ENCODE peak calls at places on chromosome 12, in nine cellular contexts. H, K, V, W, L, I, N, P and O are unnamed samples. For H3K9me3, the result is how much of the 10 kb centered on the place peaks cover.

GRCh38 chr12:49503674-49504180 is 35.1 kb upstream of the KCNH3 start:
- DNase-seq in H (peak), K (no peak), L (peak), N (peak), V (no peak), P (no peak), W (peak), I (no peak), O (peak)

GRCh38 chr12:49825971-49826421 is 2.2 kb downstream of the NCKAP5L start:
- DNase-seq in K (no peak), I (no peak), N (no peak), H (peak), P (no peak), W (no peak), V (no peak), L (no peak), O (no peak)

GRCh38 chr12:107375231-107375630 is 281.9 kb upstream of the CRY1 start:
- DNase-seq in K (no peak), H (no peak), W (no peak), L (no peak), I (no peak), N (no peak), V (no peak), P (no peak), O (no peak)

GRCh38 chr12:76450690-76451089 is 102.5 kb upstream of the BBS10 start:
- DNase-seq in P (no peak), L (no peak), I (no peak), H (peak), W (no peak), V (no peak), K (no peak), N (no peak), O (no peak)

GRCh38 chr12:44317651-44318126 is 481.8 kb downstream of the TMEM117 start:
- DNase-seq in N (no peak), I (no peak), H (peak), L (no peak), V (no peak), W (no peak), P (no peak), K (no peak), O (peak)

GRCh38 chr12:62629413-62629812 is 162.8 kb downstream of the MON2 start:
- DNase-seq in H (no peak), I (no peak), W (no peak), K (no peak), L (no peak), N (no peak), P (no peak), V (no peak), O (no peak)

GRCh38 chr12:49094104-49094948 is at the start of gene DHH:
- DNase-seq in V (peak), W (no peak), I (no peak), N (peak), K (peak), L (peak), P (peak), H (no peak), O (no peak)

GRCh38 chr12:118651487-118651886 is 275.1 kb downstream of the SUDS3 start:
- DNase-seq in N (no peak), H (no peak), I (no peak), W (no peak), K (no peak), V (no peak), L (no peak), P (no peak), O (no peak)

GRCh38 chr12:105935981-105936380 is 202.8 kb downstream of the NUAK1 start:
- DNase-seq in P (no peak), V (no peak), H (peak), I (no peak), N (no peak), L (no peak), W (no peak), K (no peak), O (no peak)

GRCh38 chr12:25884024-25884919 is 74.2 kb upstream of the RASSF8 start:
- DNase-seq in H (no peak), W (no peak), V (no peak), L (no peak), I (no peak), K (no peak), N (no peak), P (no peak), O (no peak)

GRCh38 chr12:129844662-129845061 is 59.2 kb downstream of the TMEM132D start:
- DNase-seq in P (no peak), N (no peak), H (peak), I (no peak), K (no peak), L (no peak), W (no peak), V (no peak), O (no peak)

GRCh38 chr12:109998241-109998903 is 858 bp upstream of the ANKRD13A start:
- DNase-seq in I (no peak), N (no peak), V (no peak), W (no peak), K (no peak), H (no peak), P (no peak), L (no peak), O (no peak)

GRCh38 chr12:122917508-122918227 is 21.7 kb upstream of the VPS37B start:
- DNase-seq in H (peak), W (peak), I (no peak), N (peak), L (peak), K (peak), P (peak), V (peak), O (no peak)

GRCh38 chr12:70692681-70693288 is 55.6 kb upstream of the PTPRB start:
- DNase-seq in I (no peak), W (no peak), N (no peak), P (no peak), V (no peak), H (peak), K (no peak), L (no peak), O (no peak)

GRCh38 chr12:3810540-3810939 is 57.6 kb upstream of the CRACR2A start:
- DNase-seq in H (no peak), N (no peak), W (no peak), P (no peak), L (no peak), V (no peak), I (no peak), K (no peak), O (no peak)

GRCh38 chr12:19440019-19440858 is 947 bp downstream of the AEBP2 start:
- DNase-seq in P (peak), H (peak), K (peak), V (peak), I (peak), W (peak), L (peak), N (peak), O (no peak)

GRCh38 chr12:22459872-22460490 is 84.4 kb downstream of the C2CD5 start:
- DNase-seq in V (no peak), L (peak), I (no peak), N (no peak), K (no peak), P (no peak), H (peak), W (no peak), O (no peak)

GRCh38 chr12:2295941-2296461 is 243.2 kb downstream of the CACNA1C start:
- DNase-seq in W (no peak), I (no peak), H (peak), L (no peak), V (no peak), P (no peak), K (no peak), N (no peak), O (peak)

GRCh38 chr12:18897816-18898215 is 159.9 kb downstream of the CAPZA3 start:
- DNase-seq in W (no peak), L (no peak), K (no peak), P (no peak), I (no peak), H (no peak), V (no peak), N (no peak), O (no peak)

GRCh38 chr12:26938660-26939185 is 453 bp downstream of the FGFR1OP2 start:
- DNase-seq in L (no peak), W (peak), I (no peak), H (no peak), N (no peak), V (no peak), K (no peak), P (no peak), O (no peak)

GRCh38 chr12:53102883-53103807 is at the start of gene SOAT2:
- DNase-seq in H (no peak), V (no peak), W (peak), I (no peak), K (no peak), N (no peak), P (no peak), L (no peak), O (no peak)

GRCh38 chr12:6821674-6822433 is at the start of gene GPR162:
- DNase-seq in L (peak), V (peak), W (no peak), I (peak), P (peak), N (peak), H (peak), K (peak), O (no peak)

GRCh38 chr12:54786081-54786480 is 68.2 kb upstream of the MUCL1 start:
- DNase-seq in N (no peak), P (no peak), K (no peak), V (no peak), I (no peak), L (no peak), W (no peak), H (no peak), O (no peak)

GRCh38 chr12:52235001-52235760 is 2.1 kb downstream of the KRT7 start:
- DNase-seq in I (no peak), W (no peak), N (no peak), P (no peak), H (no peak), V (no peak), L (no peak), K (no peak), O (no peak)

GRCh38 chr12:67366530-67367196 is 97.5 kb downstream of the CAND1 start:
- DNase-seq in N (no peak), K (no peak), P (no peak), W (no peak), V (no peak), H (peak), I (no peak), L (no peak), O (peak)

GRCh38 chr12:68619541-68619940 is 8.8 kb downstream of the RAP1B start:
- DNase-seq in V (no peak), L (no peak), N (no peak), I (no peak), K (no peak), H (no peak), W (no peak), P (no peak), O (no peak)

GRCh38 chr12:69900720-69901131 is 75.7 kb downstream of the MYRFL start:
- DNase-seq in L (peak), H (peak), K (peak), I (peak), W (peak), N (peak), P (peak), V (peak), O (no peak)

GRCh38 chr12:64678835-64679234 is 68.5 kb downstream of the RASSF3 start:
- DNase-seq in V (no peak), H (no peak), P (no peak), L (no peak), K (no peak), W (no peak), N (no peak), I (no peak), O (no peak)

GRCh38 chr12:98002887-98003493 is 512.4 kb upstream of the TMPO start:
- DNase-seq in N (peak), I (no peak), V (no peak), P (no peak), L (peak), K (no peak), W (peak), H (peak), O (no peak)
- TF ChIP-seq CTCF in N (peak), I (no peak), V (peak), P (peak), L (no peak), K (no peak), W (no peak), H (peak), O (peak)

GRCh38 chr12:47238665-47239064 is 158.9 kb upstream of the AMIGO2 start:
- DNase-seq in L (no peak), V (no peak), K (no peak), P (no peak), H (peak), N (no peak), I (no peak), W (no peak), O (no peak)
- H3K9me3 ChIP-seq in L (under half), V (under half), K (under half), P (under half), H (under half), N (under half), I (under half), W (under half), O (under half)

GRCh38 chr12:5163661-5164060 is 120.0 kb downstream of the KCNA5 start:
- DNase-seq in K (no peak), H (peak), P (no peak), V (no peak), W (no peak), L (no peak), N (no peak), I (no peak), O (no peak)

GRCh38 chr12:5165296-5165970 is 121.8 kb downstream of the KCNA5 start:
- DNase-seq in W (no peak), P (no peak), I (no peak), V (no peak), K (no peak), L (no peak), H (no peak), N (no peak), O (no peak)

GRCh38 chr12:5170894-5171293 is 127.2 kb downstream of the KCNA5 start:
- DNase-seq in K (no peak), I (no peak), N (no peak), P (no peak), H (no peak), W (no peak), V (no peak), L (no peak), O (no peak)

GRCh38 chr12:5168148-5168547 is 124.5 kb downstream of the KCNA5 start:
- DNase-seq in N (no peak), H (no peak), P (no peak), V (no peak), K (no peak), W (no peak), L (no peak), I (no peak), O (no peak)

DNA sequence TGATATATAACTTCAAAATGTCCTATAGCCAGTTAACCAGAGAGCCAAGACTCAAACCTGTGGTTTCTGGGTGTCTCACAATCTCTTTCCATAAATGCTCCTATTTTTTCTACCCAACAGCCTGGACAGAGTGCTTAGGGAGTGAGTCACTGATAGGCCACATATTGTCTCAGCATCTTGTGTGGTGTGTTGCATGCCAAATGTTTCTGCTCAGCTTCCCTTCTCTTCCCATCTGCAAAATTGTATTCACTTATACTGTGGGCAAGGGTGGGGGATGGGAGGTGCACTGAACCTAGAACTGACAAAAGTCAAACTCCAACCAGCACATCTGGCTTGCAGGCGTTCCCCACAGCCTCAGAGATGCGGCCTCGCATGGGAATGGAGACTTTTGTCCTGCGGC is 123.3 kb downstream of the KCNA5 start:
- DNase-seq in K (no peak), V (no peak), P (no peak), I (no peak), W (no peak), L (peak), N (no peak), H (peak), O (peak)
- H3K4me3 ChIP-seq in K (no peak), V (no peak), P (no peak), I (no peak), W (no peak), L (no peak), N (no peak), H (no peak), O (no peak)

DNA sequence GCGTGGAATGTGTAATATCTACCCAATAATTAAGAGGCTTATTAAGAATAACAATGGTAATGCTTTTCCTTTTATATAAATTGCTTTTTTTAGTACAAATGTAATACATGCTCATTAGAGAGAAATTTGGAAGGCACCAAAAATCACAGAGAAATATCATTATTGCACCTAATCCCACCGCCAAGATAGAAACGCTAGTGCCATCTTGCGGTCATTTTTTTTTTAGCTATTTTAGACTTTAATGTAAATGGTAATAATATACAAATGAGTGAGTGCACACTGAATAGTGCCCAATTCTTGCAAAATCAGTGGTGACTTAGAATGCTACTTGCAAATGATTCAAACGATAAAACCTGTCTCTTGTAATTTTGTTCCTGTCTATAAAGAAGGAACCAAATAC is 576.8 kb upstream of the TMEM132C start:
- DNase-seq in V (no peak), K (no peak), W (no peak), I (no peak), P (no peak), H (no peak), N (no peak), L (no peak), O (no peak)
- TF ChIP-seq CTCF in V (no peak), K (no peak), W (no peak), I (no peak), P (no peak), H (peak), N (no peak), L (no peak), O (peak)

GRCh38 chr12:31944299-31944698 is 14.9 kb upstream of the RESF1 start:
- DNase-seq in K (no peak), H (no peak), L (no peak), V (no peak), W (no peak), P (no peak), N (no peak), I (no peak), O (no peak)
- H3K9me3 ChIP-seq in K (under half), H (under half), L (under half), V (under half), W (under half), P (under half), N (under half), I (under half), O (under half)

DNA sequence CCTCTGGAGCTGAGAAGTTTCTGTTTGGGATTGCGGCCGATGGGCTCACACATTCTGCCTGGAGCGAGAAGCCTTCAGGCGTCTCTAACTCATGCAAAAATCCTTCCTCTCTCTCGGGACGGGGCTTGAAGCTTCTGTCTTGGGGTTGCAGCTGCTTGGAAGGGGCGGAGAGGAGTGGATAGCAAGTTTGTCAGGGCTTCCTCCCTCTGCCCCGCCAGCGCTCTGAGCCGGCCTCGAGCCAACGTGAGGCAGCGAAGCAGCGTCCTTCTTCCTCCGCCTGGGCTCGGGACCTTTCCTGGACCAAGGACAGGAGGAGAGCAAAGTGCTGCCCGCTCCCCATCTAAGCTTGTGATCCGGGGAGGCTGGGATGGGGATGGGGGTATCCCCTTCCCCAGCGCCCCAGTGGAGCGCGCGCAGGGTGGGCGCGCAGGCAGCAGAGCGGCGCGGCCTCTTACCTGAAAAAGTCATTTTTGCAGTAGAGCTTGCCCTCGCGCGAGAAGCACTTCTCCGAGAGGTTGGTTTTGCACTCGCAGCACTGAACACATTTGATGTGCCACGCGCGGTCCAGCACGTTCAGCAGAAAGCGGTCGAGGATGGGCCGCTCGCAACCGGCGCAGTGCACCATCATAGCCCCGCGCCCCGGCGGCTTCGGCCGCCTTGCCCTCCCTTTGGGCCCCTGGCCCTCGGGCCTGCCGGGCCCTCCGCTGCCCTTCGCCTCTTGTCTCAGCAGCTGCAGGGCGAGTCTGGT is 626 bp downstream of the LHX5 start:
- DNase-seq in K (no peak), L (no peak), P (no peak), I (no peak), W (no peak), V (no peak), H (no peak), N (no peak), O (no peak)
- H3K4me3 ChIP-seq in K (no peak), L (no peak), P (no peak), I (no peak), W (no peak), V (no peak), H (no peak), N (no peak), O (no peak)

GRCh38 chr12:94140556-94140955 is 7.8 kb upstream of the PLXNC1 start:
- DNase-seq in L (peak), P (no peak), N (no peak), K (no peak), W (peak), V (no peak), H (no peak), I (no peak), O (no peak)
- TF ChIP-seq CTCF in L (no peak), P (peak), N (no peak), K (no peak), W (peak), V (peak), H (no peak), I (no peak), O (peak)

DNA sequence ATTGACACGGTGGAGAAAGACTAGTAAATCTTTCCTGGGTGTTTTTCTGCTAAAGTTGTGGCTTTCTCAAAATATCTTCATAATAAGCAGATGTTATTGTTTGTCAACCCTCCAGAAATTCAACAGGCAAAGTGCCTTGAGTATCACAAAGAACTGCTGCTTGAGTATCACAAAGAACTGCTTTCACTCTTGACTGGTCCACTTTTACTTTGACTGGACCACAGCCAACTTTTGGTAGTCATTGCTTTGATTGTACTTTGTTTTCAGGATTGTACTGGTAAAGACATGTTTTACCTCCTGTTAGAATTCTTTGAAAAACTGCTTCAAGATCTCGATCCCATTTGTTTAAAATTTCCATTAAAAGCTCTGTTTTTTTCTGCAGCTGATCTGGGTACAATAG is 62.6 kb downstream of the PDZRN4 start:
- DNase-seq in N (no peak), H (no peak), L (no peak), V (no peak), K (no peak), I (no peak), P (no peak), W (no peak), O (no peak)
- H3K9me3 ChIP-seq in N (under half), H (under half), L (under half), V (under half), K (under half), I (under half), P (under half), W (under half), O (under half)